ENCODE peak calls at places on chromosomes 3 and 15, in eight cellular contexts. I is ovary, R is A673, G is endothelial cell, J is kidney, L is cardiac fibroblast, C is HCT116, M is AG09319. Y is an unnamed sample.

GRCh38 chr15:52523192-52523591 is 5.5 kb downstream of the MYO5A start:
- DNase-seq in G (no peak), I (no peak), L (peak; percentile 82), R (no peak), C (no peak), M (peak; percentile 75), J (no peak), Y (no peak)

GRCh38 chr3:12413721-12414255 is 70.5 kb upstream of the TSEN2 start:
- DNase-seq in C (no peak), J (no peak), G (no peak), R (no peak), L (no peak), I (no peak), M (no peak), Y (no peak)

GRCh38 chr3:32282578-32282977 is 44.1 kb downstream of the CMTM8 start:
- DNase-seq in G (no peak), I (no peak), J (no peak), C (no peak), M (no peak), L (no peak), R (no peak), Y (no peak)

GRCh38 chr3:195182470-195182795 is 88.5 kb downstream of the XXYLT1 start:
- DNase-seq in C (no peak), J (no peak), R (peak; percentile 90), M (peak; percentile 22), G (no peak), L (peak; percentile 86), I (no peak), Y (no peak)

GRCh38 chr15:89993344-89993743 is 7.8 kb upstream of the ZNF710 start:
- DNase-seq in M (no peak), I (no peak), C (no peak), R (no peak), L (no peak), J (no peak), G (no peak), Y (no peak)

GRCh38 chr3:31356941-31357340 is 175.8 kb upstream of the STT3B start:
- DNase-seq in G (no peak), I (no peak), J (no peak), C (no peak), M (no peak), L (peak; percentile 75), R (no peak), Y (no peak)

GRCh38 chr3:121660356-121661171 is at the start of gene HCLS1:
- DNase-seq in L (peak; percentile 44), C (no peak), J (peak; percentile 75), R (peak; percentile 86), G (peak; percentile 21), M (no peak), I (no peak), Y (peak; percentile 78)

GRCh38 chr3:73848173-73848751 is 223.5 kb upstream of the PDZRN3 start:
- DNase-seq in C (no peak), G (no peak), J (no peak), M (peak; percentile 10), R (peak; percentile 2), L (peak; percentile 65), I (no peak), Y (peak; percentile 11)

GRCh38 chr3:134008630-134009156 is 21.0 kb downstream of the SLCO2A1 start:
- DNase-seq in C (peak; percentile 79), G (no peak), M (no peak), R (no peak), J (no peak), I (no peak), L (peak; percentile 66), Y (no peak)

GRCh38 chr3:2166552-2166951 is 67.9 kb downstream of the CNTN4 start:
- DNase-seq in I (no peak), L (no peak), J (no peak), M (no peak), R (peak; percentile 39), G (no peak), C (no peak), Y (no peak)

GRCh38 chr3:197501879-197502620 is 53.7 kb downstream of the BDH1 start:
- DNase-seq in J (no peak), I (no peak), G (peak; percentile 65), C (no peak), R (peak; percentile 81), L (peak; percentile 87), M (no peak), Y (peak; percentile 76)

GRCh38 chr3:58640700-58641372 is 25.7 kb downstream of the FAM3D start:
- DNase-seq in L (peak; percentile 77), G (peak; percentile 85), J (peak; percentile 90), I (peak; percentile 70), M (peak; percentile 31), R (peak; percentile 61), C (peak; percentile 50), Y (peak; percentile 78)

GRCh38 chr3:171806200-171807128 is 3.8 kb downstream of the PLD1 start:
- DNase-seq in J (no peak), G (no peak), C (no peak), R (peak; percentile 63), I (no peak), M (peak; percentile 94), L (peak; percentile 90), Y (no peak)

GRCh38 chr3:34777361-34777760 is 862.0 kb upstream of the ARPP21 start:
- DNase-seq in G (no peak), I (no peak), C (no peak), R (no peak), M (no peak), L (no peak), J (no peak), Y (no peak)

GRCh38 chr3:81545572-81545971 is 215.9 kb downstream of the GBE1 start:
- DNase-seq in G (no peak), R (no peak), I (no peak), C (peak; percentile 13), M (no peak), L (peak; percentile 76), J (no peak), Y (no peak)

GRCh38 chr3:7800006-7800780 is 701.4 kb upstream of the LMCD1 start:
- DNase-seq in R (peak; percentile 52), L (peak; percentile 27), G (no peak), M (no peak), I (no peak), C (no peak), J (no peak), Y (no peak)

GRCh38 chr3:12501360-12502020 is 17.2 kb downstream of the TSEN2 start:
- DNase-seq in M (peak; percentile 58), R (no peak), L (peak; percentile 70), G (no peak), C (no peak), J (no peak), I (no peak), Y (no peak)

GRCh38 chr3:45043715-45044299 is 17.7 kb downstream of the CLEC3B start:
- DNase-seq in R (peak; percentile 60), M (peak; percentile 69), C (no peak), G (no peak), J (no peak), L (peak; percentile 91), I (no peak), Y (no peak)

GRCh38 chr15:74817370-74817737 is 4.7 kb downstream of the LMAN1L start:
- DNase-seq in M (no peak), L (peak; percentile 30), J (no peak), I (no peak), G (peak; percentile 26), R (no peak), C (no peak), Y (no peak)

GRCh38 chr3:59408047-59408624 is 358.3 kb upstream of the CFAP20DC start:
- DNase-seq in C (no peak), L (no peak), G (no peak), M (no peak), J (no peak), I (no peak), R (no peak), Y (no peak)

GRCh38 chr3:8451696-8452095 is 49.9 kb upstream of the LMCD1 start:
- DNase-seq in I (no peak), C (no peak), J (no peak), L (peak; percentile 92), M (no peak), G (no peak), R (peak; percentile 23), Y (no peak)

GRCh38 chr15:51094606-51095569 is at the start of gene TNFAIP8L3:
- DNase-seq in J (peak; percentile 82), I (peak; percentile 69), L (peak; percentile 53), G (peak; percentile 24), C (no peak), M (no peak), R (peak; percentile 9), Y (peak; percentile 58)

GRCh38 chr3:141950572-141951493 is 74.4 kb downstream of the ATP1B3 start:
- DNase-seq in G (no peak), I (no peak), R (no peak), J (no peak), M (no peak), L (no peak), C (no peak), Y (no peak)

GRCh38 chr3:185397676-185398075 is 34.7 kb downstream of the MAP3K13 start:
- DNase-seq in R (no peak), G (no peak), L (no peak), C (no peak), J (no peak), I (no peak), M (no peak), Y (no peak)

GRCh38 chr3:126558336-126559071 is at the start of gene C3orf22:
- DNase-seq in C (no peak), M (no peak), R (no peak), L (no peak), J (no peak), G (peak; percentile 2), I (peak; percentile 3), Y (no peak)

GRCh38 chr15:62390793-62391543 is 225.9 kb upstream of the C2CD4B start:
- DNase-seq in I (peak; percentile 53), R (peak; percentile 45), G (peak; percentile 43), L (peak; percentile 60), C (no peak), J (peak; percentile 84), M (no peak), Y (peak; percentile 64)
- TF ChIP-seq CTCF in I (no peak), R (peak; percentile 17), G (no peak), L (no peak), C (no peak), J (peak; percentile 7), M (no peak), Y (no peak)

GRCh38 chr3:27615555-27615954 is 106.6 kb downstream of the EOMES start:
- DNase-seq in C (no peak), G (no peak), I (no peak), R (no peak), M (no peak), J (no peak), L (no peak), Y (no peak)
- TF ChIP-seq CTCF in C (no peak), G (no peak), I (no peak), R (no peak), M (no peak), J (no peak), L (no peak), Y (no peak)

GRCh38 chr15:61344293-61344692 is 115.2 kb upstream of the RORA start:
- DNase-seq in R (no peak), I (no peak), G (no peak), L (no peak), J (no peak), C (no peak), M (no peak), Y (no peak)
- TF ChIP-seq CTCF in R (no peak), I (no peak), G (no peak), L (no peak), J (no peak), C (no peak), M (no peak), Y (no peak)

GRCh38 chr3:36906504-36907149 is 38.2 kb downstream of the TRANK1 start:
- DNase-seq in M (no peak), G (no peak), C (no peak), J (no peak), L (peak; percentile 78), R (peak; percentile 53), I (no peak), Y (no peak)
- TF ChIP-seq CTCF in M (no peak), G (no peak), C (no peak), J (no peak), L (no peak), R (no peak), I (no peak), Y (no peak)